ENCODE peak calls at places on chromosomes 13 and 19, in ten cellular contexts. D is suprapubic skin, C is stomach, V is vagina, O is endothelial cell of umbilical vein, G is breast epithelium, M is Panc1, L is transverse colon, E is spleen, K is SK-N-SH. I is an unnamed sample. For H3K36me3 and H3K9me3, the result is how much of the 10 kb centered on the place peaks cover.

GRCh38 chr19:51820821-51821446 is 26.0 kb downstream of the FPR3 start:
- DNase-seq in V (no peak), D (no peak), M (no peak), G (no peak), K (no peak), O (no peak), E (no peak), L (no peak), C (no peak), I (no peak)

GRCh38 chr19:1766800-1767352 is 13.6 kb downstream of the ONECUT3 start:
- DNase-seq in C (no peak), M (no peak), G (no peak), K (no peak), L (no peak), V (no peak), D (no peak), O (no peak), E (no peak), I (no peak)

GRCh38 chr19:32830231-32831014 is 39.1 kb downstream of the SLC7A9 start:
- DNase-seq in O (no peak), M (no peak), V (no peak), C (no peak), D (no peak), L (no peak), E (no peak), K (no peak), G (no peak), I (no peak)

GRCh38 chr13:44934724-44935123 is 54.5 kb downstream of the NUFIP1 start:
- DNase-seq in G (no peak), O (peak), L (no peak), K (no peak), V (no peak), C (no peak), E (no peak), M (no peak), D (no peak), I (no peak)

GRCh38 chr13:100880166-100880565 is 205.6 kb upstream of the TMTC4 start:
- DNase-seq in L (no peak), C (no peak), M (no peak), V (no peak), D (no peak), E (no peak), K (no peak), O (no peak), G (no peak), I (no peak)

GRCh38 chr19:17687857-17688784 is at the start of gene UNC13A:
- DNase-seq in C (peak), K (peak), L (peak), V (no peak), E (peak), G (no peak), D (no peak), M (no peak), O (no peak), I (peak)

GRCh38 chr13:91355099-91355825 is 7.8 kb downstream of the MIR17HG start:
- DNase-seq in E (no peak), V (no peak), L (no peak), O (no peak), G (no peak), C (no peak), M (no peak), K (no peak), D (no peak), I (no peak)

GRCh38 chr19:5993516-5994406 is 15.8 kb upstream of the RANBP3 start:
- DNase-seq in E (peak), G (no peak), O (peak), K (peak), L (no peak), M (no peak), D (no peak), V (no peak), C (peak), I (peak)

GRCh38 chr13:28467886-28468519 is 26.9 kb downstream of the FLT1 start:
- DNase-seq in V (no peak), L (no peak), K (no peak), C (no peak), M (no peak), O (no peak), G (no peak), D (no peak), E (no peak), I (no peak)

GRCh38 chr13:28467034-28467433 is 27.9 kb downstream of the FLT1 start:
- DNase-seq in L (no peak), E (no peak), O (peak), C (no peak), G (no peak), V (no peak), M (no peak), K (no peak), D (no peak), I (no peak)

GRCh38 chr13:28468520-28468915 is 26.4 kb downstream of the FLT1 start:
- DNase-seq in K (no peak), M (no peak), D (no peak), E (no peak), C (no peak), O (no peak), G (no peak), V (no peak), L (no peak), I (no peak)

GRCh38 chr13:28464861-28465260 is 30.1 kb downstream of the FLT1 start:
- DNase-seq in O (peak), K (no peak), D (no peak), M (no peak), V (no peak), G (no peak), L (no peak), C (no peak), E (no peak), I (no peak)

DNA sequence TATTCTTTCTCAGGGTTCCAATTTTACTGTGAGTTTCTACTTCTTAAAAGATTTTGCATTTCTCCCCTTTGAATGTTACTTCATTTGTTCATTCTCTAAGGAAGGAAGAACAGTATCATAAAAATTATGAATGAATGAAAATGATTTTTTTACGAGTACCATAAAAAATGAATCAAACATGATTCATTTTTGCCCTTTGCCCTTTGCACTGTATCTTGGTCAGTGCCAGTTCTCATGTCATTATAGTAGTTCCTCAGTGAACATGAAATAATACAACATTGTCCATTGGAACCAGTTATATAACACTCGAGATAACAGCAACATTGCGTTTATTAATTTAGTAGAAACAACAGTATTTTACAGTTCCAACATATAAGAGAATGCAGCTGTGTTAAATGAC is 28.8 kb downstream of the FLT1 start:
- DNase-seq in V (no peak), O (peak), K (no peak), C (no peak), E (no peak), D (no peak), G (no peak), M (no peak), L (no peak), I (no peak)
- H3K36me3 ChIP-seq in V (under half), O (under half), K (under half), C (under half), E (under half), D (under half), G (under half), M (under half), L (under half), I (under half)

GRCh38 chr13:32032780-32033179 is 1.2 kb downstream of the FRY start:
- DNase-seq in E (no peak), G (no peak), C (no peak), V (no peak), M (no peak), L (no peak), D (no peak), K (no peak), O (peak), I (no peak)

GRCh38 chr13:32031815-32032345 is 306 bp downstream of the FRY start:
- DNase-seq in C (no peak), G (no peak), D (no peak), V (no peak), M (no peak), O (peak), K (peak), E (no peak), L (no peak), I (no peak)

GRCh38 chr13:32029684-32030083 is 1.9 kb upstream of the FRY start:
- DNase-seq in C (no peak), M (no peak), O (no peak), E (no peak), D (no peak), L (no peak), G (no peak), K (no peak), V (no peak), I (no peak)

GRCh38 chr13:32033744-32034143 is 2.2 kb downstream of the FRY start:
- DNase-seq in C (no peak), D (no peak), E (no peak), G (no peak), V (no peak), O (peak), L (no peak), K (no peak), M (no peak), I (peak)

GRCh38 chr13:32031025-32031814 is at the start of gene FRY:
- DNase-seq in C (peak), M (no peak), K (peak), V (peak), G (peak), L (peak), D (peak), E (peak), O (peak), I (peak)
- TF ChIP-seq POLR2AphosphoS5 in C (no peak), M (no peak), K (no peak), V (peak), G (no peak), L (peak), D (no peak), E (peak), O (no peak), I (no peak)

GRCh38 chr19:36236304-36236945 is 21.5 kb downstream of the ZNF146 start:
- DNase-seq in D (no peak), K (no peak), C (no peak), G (no peak), V (no peak), M (no peak), L (no peak), O (no peak), E (no peak), I (no peak)
- H3K9me3 ChIP-seq in D (under half), K (under half), C (under half), G (under half), V (under half), M (under half), L (half or more), O (under half), E (half or more), I (half or more)

GRCh38 chr19:48127561-48127960 is 16.9 kb upstream of the PLA2G4C start:
- DNase-seq in V (no peak), E (no peak), G (no peak), O (no peak), K (no peak), D (no peak), M (no peak), L (no peak), C (no peak), I (no peak)

GRCh38 chr19:48122421-48122820 is 11.8 kb upstream of the PLA2G4C start:
- DNase-seq in O (no peak), D (no peak), V (no peak), K (no peak), G (no peak), L (no peak), M (no peak), C (no peak), E (no peak), I (no peak)

GRCh38 chr19:48121066-48121465 is 10.4 kb upstream of the PLA2G4C start:
- DNase-seq in D (no peak), O (no peak), V (no peak), C (no peak), G (no peak), K (no peak), M (no peak), L (no peak), E (peak), I (no peak)

GRCh38 chr19:48121909-48122371 is 11.3 kb upstream of the PLA2G4C start:
- DNase-seq in E (peak), L (no peak), C (no peak), K (no peak), O (peak), V (no peak), M (no peak), G (peak), D (no peak), I (no peak)

DNA sequence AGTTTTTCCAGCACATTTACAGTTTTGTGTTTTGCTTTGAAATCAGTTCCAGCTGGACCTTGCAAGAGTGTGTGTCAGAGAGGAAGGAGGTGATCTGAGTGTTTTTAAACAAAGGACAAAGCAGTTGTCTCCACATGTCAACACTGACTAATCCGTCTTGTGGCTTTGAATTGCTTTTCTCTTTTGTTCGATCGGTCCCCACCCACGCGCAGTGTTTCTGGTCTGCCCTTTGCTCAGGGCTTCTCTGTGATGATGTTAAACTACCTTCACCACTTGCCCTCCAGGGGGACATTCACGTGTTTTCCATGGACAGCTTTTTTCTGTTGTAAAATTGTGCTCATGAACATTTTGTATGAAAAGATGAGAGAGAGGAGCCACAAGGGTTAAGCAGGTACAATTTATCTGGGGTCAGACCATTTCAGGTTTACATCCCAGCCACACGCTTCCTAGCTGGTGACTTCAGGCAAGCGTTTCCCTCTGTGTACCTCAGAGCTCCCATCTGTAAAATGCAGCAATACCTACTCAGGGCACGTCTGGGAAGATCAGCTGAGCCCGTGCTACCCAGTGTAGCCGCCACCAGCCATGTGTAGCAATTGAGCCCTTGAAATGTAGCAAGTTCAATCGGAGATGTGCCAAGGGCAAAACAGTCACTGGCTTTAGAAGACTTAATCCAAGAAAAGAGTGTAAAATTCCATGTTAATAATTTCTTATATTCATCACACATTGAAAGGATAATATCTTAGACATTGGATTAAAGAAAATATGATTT is 13.5 kb upstream of the PLA2G4C start:
- DNase-seq in E (no peak), K (no peak), C (no peak), V (no peak), L (no peak), D (no peak), G (peak), O (peak), M (no peak), I (no peak)
- H3K36me3 ChIP-seq in E (under half), K (under half), C (under half), V (under half), L (under half), D (under half), G (under half), O (under half), M (under half), I (under half)

GRCh38 chr13:49585220-49586157 is at the start of gene RCBTB1:
- DNase-seq in K (peak), D (peak), C (peak), G (peak), V (peak), O (peak), L (peak), E (peak), M (no peak), I (peak)
- TF ChIP-seq POLR2AphosphoS5 in K (peak), D (no peak), C (peak), G (no peak), V (peak), O (peak), L (peak), E (peak), M (no peak), I (no peak)

DNA sequence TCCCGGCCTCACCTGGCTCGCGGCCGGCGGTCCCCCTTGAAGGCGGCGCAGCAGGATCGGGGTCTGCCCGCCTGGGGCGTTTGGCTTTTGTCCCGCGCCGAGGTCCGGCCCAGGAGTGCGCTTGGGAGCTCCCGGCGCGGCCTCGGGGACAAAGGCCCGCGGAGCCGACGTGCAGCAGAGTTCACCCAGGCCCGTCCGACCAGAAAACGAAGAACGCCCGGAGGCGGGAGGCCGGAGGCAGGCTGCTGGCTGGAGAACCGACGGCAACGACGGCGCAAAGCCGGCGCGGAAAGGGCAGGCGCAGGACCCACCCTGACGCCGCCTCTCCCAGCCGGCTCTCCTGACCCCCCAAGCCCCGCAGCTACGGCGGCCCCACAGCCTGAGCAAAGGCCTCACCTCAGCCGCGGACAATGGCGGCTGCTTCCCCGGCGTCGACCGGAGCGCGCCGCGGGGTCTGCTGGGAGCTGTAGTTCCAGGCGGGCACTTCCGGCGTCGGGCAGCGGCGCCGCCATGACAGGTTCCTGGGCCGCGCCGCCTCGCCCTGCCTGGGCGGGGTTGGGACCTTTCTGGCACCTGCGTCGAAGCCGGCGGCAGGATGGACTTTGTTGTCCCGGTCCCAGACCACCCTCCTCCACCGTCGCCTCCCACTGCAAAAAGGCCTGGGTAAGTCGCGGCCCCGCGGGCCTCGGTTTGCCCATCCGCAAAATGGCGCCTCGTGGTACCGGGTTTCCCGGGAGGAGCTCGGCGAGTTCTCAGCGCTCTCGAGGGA is at the start of gene ZNF606:
- DNase-seq in K (peak), E (peak), D (peak), G (peak), L (peak), V (no peak), O (peak), M (no peak), C (peak), I (peak)
- H3K9me3 ChIP-seq in K (under half), E (half or more), D (under half), G (half or more), L (half or more), V (under half), O (under half), M (half or more), C (half or more), I (half or more)

GRCh38 chr19:36579255-36579654 is 6.2 kb upstream of the ZNF529 start:
- DNase-seq in V (no peak), L (no peak), C (no peak), E (no peak), G (no peak), D (no peak), O (no peak), M (no peak), K (no peak), I (no peak)
- H3K36me3 ChIP-seq in V (under half), L (under half), C (under half), E (under half), G (under half), D (under half), O (under half), M (under half), K (half or more), I (half or more)

GRCh38 chr19:28691683-28692082 is 521.3 kb downstream of the UQCRFS1 start:
- DNase-seq in E (no peak), O (no peak), L (no peak), C (no peak), G (no peak), D (no peak), K (no peak), M (no peak), V (no peak), I (no peak)
- TF ChIP-seq POLR2AphosphoS5 in E (no peak), O (no peak), L (no peak), C (no peak), G (no peak), D (no peak), K (no peak), M (no peak), V (no peak), I (no peak)

GRCh38 chr19:10889880-10890279 is 18.5 kb downstream of the CARM1 start:
- DNase-seq in L (no peak), K (no peak), D (no peak), G (no peak), M (no peak), V (no peak), O (no peak), E (no peak), C (no peak), I (no peak)
- H3K9me3 ChIP-seq in L (under half), K (under half), D (under half), G (under half), M (under half), V (under half), O (under half), E (under half), C (under half), I (under half)

I was measured in upper lobe of left lung.